ENCODE peak calls at places on chromosomes 7 and 10, in four cellular contexts. H is body of pancreas, J is GM23338, C is heart right ventricle. P is an unnamed sample.

GRCh38 chr7:27921081-27921836 is 181.3 kb downstream of the TAX1BP1 start:
- ATAC-seq in H (peak; percentile 94), J (peak; percentile 86), C (peak; percentile 59), P (no peak)

GRCh38 chr7:32169236-32169635 is 99.0 kb upstream of the PDE1C start:
- ATAC-seq in H (no peak), J (no peak), C (no peak), P (no peak)

GRCh38 chr10:67883710-67884312 is 645 bp upstream of the SIRT1 start:
- ATAC-seq in H (peak; percentile 41), J (peak; percentile 7), C (peak; percentile 4), P (no peak)

GRCh38 chr7:28986028-28986427 is 27.9 kb upstream of the TRIL start:
- ATAC-seq in H (no peak), J (peak; percentile 23), C (no peak), P (no peak)

GRCh38 chr7:101302641-101303101 is 18.9 kb downstream of the IFT22 start:
- ATAC-seq in H (no peak), J (peak; percentile 63), C (no peak), P (no peak)

GRCh38 chr7:158809596-158809995 is 19.7 kb downstream of the ESYT2 start:
- ATAC-seq in H (no peak), J (no peak), C (no peak), P (no peak)

GRCh38 chr7:95906871-95907270 is 134.5 kb downstream of the DYNC1I1 start:
- ATAC-seq in H (no peak), J (peak; percentile 41), C (no peak), P (no peak)

GRCh38 chr7:147400221-147400689 is 1190.3 kb upstream of the C7orf33 start:
- ATAC-seq in H (no peak), J (no peak), C (peak; percentile 63), P (peak; percentile 50)

GRCh38 chr10:130867446-130868194 is 443.9 kb downstream of the TCERG1L start:
- ATAC-seq in H (no peak), J (no peak), C (no peak), P (no peak)

GRCh38 chr7:76031964-76032363 is 15.8 kb downstream of the STYXL1 start:
- ATAC-seq in H (no peak), J (no peak), C (no peak), P (no peak)

GRCh38 chr10:34707656-34708055 is 107.4 kb downstream of the PARD3 start:
- ATAC-seq in H (no peak), J (peak; percentile 29), C (no peak), P (no peak)

GRCh38 chr7:5420108-5420840 is 3.4 kb downstream of the TNRC18 start:
- ATAC-seq in H (no peak), J (peak; percentile 12), C (no peak), P (no peak)

GRCh38 chr7:119515962-119516361 is 757.0 kb upstream of the KCND2 start:
- ATAC-seq in H (no peak), J (no peak), C (no peak), P (no peak)

GRCh38 chr7:133746847-133747246 is 380.3 kb upstream of the LRGUK start:
- ATAC-seq in H (peak; percentile 71), J (peak; percentile 56), C (no peak), P (no peak)

GRCh38 chr7:135204271-135204872 is 7.0 kb downstream of the WDR91 start:
- ATAC-seq in H (no peak), J (no peak), C (peak; percentile 10), P (no peak)

GRCh38 chr10:21757601-21757901 is 223.5 kb downstream of the MLLT10 start:
- ATAC-seq in H (no peak), J (peak; percentile 66), C (peak; percentile 72), P (no peak)

GRCh38 chr7:90661290-90662151 is 65.4 kb downstream of the CDK14 start:
- ATAC-seq in H (no peak), J (peak; percentile 86), C (peak; percentile 56), P (no peak)

GRCh38 chr7:132480534-132480933 is 95.7 kb downstream of the PLXNA4 start:
- ATAC-seq in H (no peak), J (no peak), C (peak; percentile 88), P (peak; percentile 78)

GRCh38 chr10:80497187-80498038 is 40.3 kb upstream of the SH2D4B start:
- ATAC-seq in H (no peak), J (peak; percentile 14), C (peak; percentile 46), P (peak; percentile 42)

GRCh38 chr7:92766461-92767003 is 69.8 kb downstream of the CDK6 start:
- ATAC-seq in H (peak; percentile 63), J (no peak), C (peak; percentile 82), P (peak; percentile 75)

GRCh38 chr7:127793582-127793981 is 141.6 kb downstream of the SND1 start:
- ATAC-seq in H (no peak), J (no peak), C (no peak), P (no peak)

GRCh38 chr7:99133766-99134564 is 9.9 kb downstream of the SMURF1 start:
- ATAC-seq in H (no peak), J (no peak), C (no peak), P (no peak)

GRCh38 chr10:89302628-89303027 is 782 bp downstream of the IFIT2 start:
- ATAC-seq in H (peak; percentile 31), J (no peak), C (no peak), P (no peak)
- H3K27ac ChIP-seq in H (peak overlapping the region; percentile 83), J (no peak overlapping the region), C (peak overlapping the region; percentile 85), P (peak overlapping the region; percentile 87)

GRCh38 chr10:72243822-72244437 is 27.9 kb upstream of the ASCC1 start:
- ATAC-seq in H (no peak), J (no peak), C (peak; percentile 5), P (peak; percentile 73)
- H3K27ac ChIP-seq in H (peak overlapping the region; percentile 97), J (no peak overlapping the region), C (peak overlapping the region; percentile 90), P (peak overlapping the region; percentile 69)

DNA sequence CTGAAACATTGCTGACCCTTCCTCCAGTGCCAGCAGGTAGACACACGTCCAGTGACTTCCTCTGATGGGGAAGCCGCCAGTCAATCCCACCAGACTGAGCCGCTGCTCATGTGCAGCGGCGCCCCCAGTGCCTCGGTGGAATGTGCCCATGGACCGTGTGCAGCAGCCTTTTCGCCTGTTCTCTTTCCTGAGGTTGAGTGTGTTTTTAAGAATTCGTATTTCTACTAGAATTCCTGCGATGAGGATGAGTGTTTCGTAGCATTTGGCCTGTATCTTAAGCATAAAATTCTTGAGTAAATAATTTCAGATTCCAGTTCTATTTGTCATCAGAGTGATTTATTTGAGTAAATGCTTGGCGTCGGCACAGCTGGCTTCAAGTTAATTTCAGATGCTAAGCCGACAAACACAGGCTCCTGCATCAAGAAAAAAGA is 35.4 kb downstream of the BNIP3 start:
- ATAC-seq in H (no peak), J (no peak), C (no peak), P (peak; percentile 39)
- H3K27ac ChIP-seq in H (peak overlapping the region; percentile 90), J (no peak overlapping the region), C (no peak overlapping the region), P (no peak overlapping the region)

GRCh38 chr10:73888514-73888913 is 14.2 kb upstream of the CAMK2G start:
- ATAC-seq in H (peak; percentile 54), J (no peak), C (no peak), P (no peak)
- H3K27ac ChIP-seq in H (peak overlapping the region; percentile 77), J (no peak overlapping the region), C (peak overlapping the region; percentile 82), P (peak overlapping the region; percentile 87)